ENCODE peak calls at places on chromosomes 1 and 21, in five cellular contexts. Q is GM12878, X is NT2/D1, R is H1, O is HepG2. M is an unnamed sample.

GRCh38 chr1:84353665-84354064 is 44.6 kb upstream of the DNASE2B start:
- DNase-seq in O (no peak), R (no peak), X (no peak), Q (no peak), M (no peak)

GRCh38 chr1:100714599-100714998 is 4.9 kb upstream of the VCAM1 start:
- DNase-seq in X (no peak), R (no peak), Q (no peak), O (no peak), M (no peak)

GRCh38 chr1:193537266-193538003 is 351.0 kb upstream of the B3GALT2 start:
- DNase-seq in X (no peak), R (no peak), O (no peak), Q (peak), M (no peak)

GRCh38 chr1:98143403-98143802 is 222.6 kb upstream of the DPYD start:
- DNase-seq in R (no peak), O (no peak), X (no peak), Q (no peak), M (no peak)

GRCh38 chr1:173682174-173682573 is 12.5 kb upstream of the ANKRD45 start:
- DNase-seq in X (no peak), Q (no peak), O (no peak), R (no peak), M (no peak)

GRCh38 chr1:232305020-232305419 is 324.9 kb downstream of the SIPA1L2 start:
- DNase-seq in X (no peak), Q (no peak), R (no peak), O (no peak), M (no peak)

GRCh38 chr1:181662606-181663005 is 179.3 kb downstream of the CACNA1E start:
- DNase-seq in Q (no peak), O (no peak), R (no peak), X (peak), M (no peak)

GRCh38 chr1:56345826-56346225 is 233.5 kb downstream of the PLPP3 start:
- DNase-seq in O (no peak), R (no peak), X (no peak), Q (no peak), M (no peak)

GRCh38 chr1:167533851-167534300 is 15.5 kb upstream of the CD247 start:
- DNase-seq in Q (no peak), R (peak), X (peak), O (peak), M (peak)

GRCh38 chr1:211541715-211542477 is 37.1 kb downstream of the SLC30A1 start:
- DNase-seq in Q (no peak), O (peak), R (no peak), X (no peak), M (no peak)

GRCh38 chr1:180951186-180951745 is 38.6 kb downstream of the KIAA1614 start:
- DNase-seq in R (no peak), Q (no peak), X (no peak), O (no peak), M (no peak)

GRCh38 chr1:177464682-177465081 is 293.9 kb downstream of the BRINP2 start:
- DNase-seq in O (no peak), R (no peak), Q (no peak), X (no peak), M (no peak)

GRCh38 chr1:117231748-117232373 is 21.1 kb upstream of the VTCN1 start:
- DNase-seq in X (no peak), O (no peak), Q (no peak), R (no peak), M (no peak)
- TF ChIP-seq SUZ12 in X (no peak), O (no peak), Q (no peak), R (no peak), M (no peak)

GRCh38 chr1:34108711-34109110 is 56.3 kb downstream of the CSMD2 start:
- DNase-seq in Q (no peak), X (no peak), O (no peak), R (no peak), M (no peak)
- TF ChIP-seq SUZ12 in Q (no peak), X (no peak), O (no peak), R (no peak), M (no peak)

GRCh38 chr1:171107257-171107940 is 16.7 kb downstream of the FMO3 start:
- DNase-seq in X (no peak), Q (no peak), R (no peak), O (no peak), M (no peak)
- TF ChIP-seq SUZ12 in X (no peak), Q (no peak), R (no peak), O (no peak), M (no peak)

DNA sequence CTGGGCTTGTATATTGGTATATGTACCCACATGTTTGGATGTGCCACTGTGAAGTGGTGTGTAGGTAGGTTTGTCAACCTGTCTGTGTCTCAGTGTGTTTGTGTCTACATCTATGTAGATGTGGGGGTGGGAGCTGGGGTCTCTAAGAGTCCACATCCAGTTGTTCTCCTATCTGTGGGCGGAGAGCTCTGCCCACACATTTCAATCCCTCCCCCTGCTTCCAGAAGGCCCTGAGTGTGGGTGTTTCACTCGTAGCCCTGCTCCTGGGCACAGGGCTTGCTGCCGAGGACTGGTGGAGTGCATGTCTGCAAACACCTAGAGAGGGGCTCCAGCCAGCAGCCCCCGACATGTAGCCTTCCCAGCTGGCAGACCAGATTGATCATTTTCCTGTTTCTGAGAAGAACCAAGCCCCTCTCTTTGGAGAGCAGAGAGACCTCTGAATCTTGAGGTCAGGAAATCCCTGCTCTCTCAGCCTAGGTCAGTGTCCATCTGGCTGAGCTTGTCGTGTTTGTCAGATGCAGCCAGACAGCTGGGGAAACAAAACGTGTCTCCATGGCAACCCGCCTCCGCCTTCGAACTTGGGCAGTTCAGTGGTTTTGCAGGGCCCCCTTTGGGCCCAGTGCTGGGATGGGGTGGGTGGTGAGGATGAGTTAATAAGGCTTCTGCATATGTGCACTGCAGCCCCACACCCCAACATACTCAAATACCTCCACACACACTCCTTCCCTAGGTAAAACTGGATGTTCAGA is 31.2 kb upstream of the SYNC start:
- DNase-seq in Q (no peak), O (peak), X (no peak), R (no peak), M (no peak)
- TF ChIP-seq SUZ12 in Q (no peak), O (no peak), X (no peak), R (no peak), M (no peak)

GRCh38 chr1:164701221-164701761 is 142.3 kb downstream of the PBX1 start:
- DNase-seq in X (no peak), O (no peak), Q (no peak), R (no peak), M (no peak)
- TF ChIP-seq SUZ12 in X (no peak), O (no peak), Q (no peak), R (no peak), M (no peak)

GRCh38 chr21:35344582-35344981 is 295.5 kb upstream of the RUNX1 start:
- DNase-seq in O (no peak), R (no peak), Q (no peak), X (no peak), M (no peak)

GRCh38 chr21:35338881-35339632 is 290.0 kb upstream of the RUNX1 start:
- DNase-seq in O (no peak), X (no peak), Q (no peak), R (no peak), M (no peak)

GRCh38 chr21:35340273-35340672 is 291.2 kb upstream of the RUNX1 start:
- DNase-seq in X (no peak), O (peak), R (no peak), Q (no peak), M (no peak)

GRCh38 chr21:35343046-35343816 is 294.1 kb upstream of the RUNX1 start:
- DNase-seq in R (no peak), Q (no peak), O (no peak), X (no peak), M (no peak)

GRCh38 chr21:35342440-35342839 is 293.3 kb upstream of the RUNX1 start:
- DNase-seq in X (no peak), R (no peak), O (no peak), Q (peak), M (no peak)
- TF ChIP-seq SUZ12 in X (no peak), R (no peak), O (no peak), Q (no peak), M (no peak)

DNA sequence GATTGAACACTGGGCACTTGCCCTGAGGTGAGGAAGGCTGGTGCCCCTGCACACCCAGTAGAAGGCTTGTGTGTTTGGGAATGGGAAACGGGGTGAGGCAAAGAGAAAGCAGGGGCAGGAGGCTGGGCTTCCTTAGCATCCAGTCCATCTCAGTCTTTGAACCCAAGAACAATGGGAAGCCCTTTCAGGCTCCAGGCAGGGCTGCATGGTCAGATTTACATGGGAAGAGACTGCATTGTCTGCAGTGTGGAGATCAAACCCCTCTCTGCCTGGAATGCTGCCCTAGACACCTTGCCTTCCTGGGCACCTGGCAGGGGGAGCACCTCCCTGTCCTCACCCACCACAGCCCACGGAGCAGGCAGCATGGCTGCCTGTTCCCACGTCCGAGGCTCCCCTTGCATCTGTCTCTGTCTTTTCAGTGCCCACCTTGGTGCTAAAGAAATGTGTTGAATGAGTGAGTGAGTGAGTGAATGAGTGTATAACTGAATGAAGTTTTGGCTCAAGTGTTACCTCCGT is 268.5 kb downstream of the GRIK3 start:
- DNase-seq in X (no peak), Q (no peak), O (no peak), R (no peak), M (no peak)
- TF ChIP-seq SUZ12 in X (no peak), Q (no peak), O (no peak), R (no peak), M (no peak)

GRCh38 chr1:43908858-43909257 is 24.7 kb upstream of the ARTN start:
- DNase-seq in O (no peak), R (no peak), Q (no peak), X (no peak), M (no peak)
- TF ChIP-seq SUZ12 in O (no peak), R (no peak), Q (no peak), X (no peak), M (no peak)

DNA sequence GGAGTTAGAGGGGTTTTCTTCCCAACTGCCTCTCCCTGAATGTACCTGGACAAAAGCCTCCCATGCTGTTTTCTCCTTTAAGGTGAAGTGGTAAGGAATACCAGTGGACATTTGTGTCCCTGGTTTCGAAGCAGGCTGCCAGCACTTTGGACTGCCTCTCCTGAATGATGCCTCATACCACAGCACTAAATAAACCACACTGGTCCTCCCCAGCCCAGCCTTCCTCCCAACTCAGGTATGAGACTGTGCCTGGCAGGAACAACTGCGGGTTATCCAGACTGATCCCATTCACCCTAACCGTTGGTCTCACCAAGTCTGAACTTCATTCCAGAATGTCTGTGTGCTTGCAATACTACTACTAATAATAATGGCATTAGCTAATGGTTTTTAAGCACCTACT is 9.3 kb downstream of the COQ8A start:
- DNase-seq in O (no peak), Q (no peak), R (no peak), X (no peak), M (no peak)
- TF ChIP-seq SUZ12 in O (no peak), Q (no peak), R (no peak), X (no peak), M (no peak)

DNA sequence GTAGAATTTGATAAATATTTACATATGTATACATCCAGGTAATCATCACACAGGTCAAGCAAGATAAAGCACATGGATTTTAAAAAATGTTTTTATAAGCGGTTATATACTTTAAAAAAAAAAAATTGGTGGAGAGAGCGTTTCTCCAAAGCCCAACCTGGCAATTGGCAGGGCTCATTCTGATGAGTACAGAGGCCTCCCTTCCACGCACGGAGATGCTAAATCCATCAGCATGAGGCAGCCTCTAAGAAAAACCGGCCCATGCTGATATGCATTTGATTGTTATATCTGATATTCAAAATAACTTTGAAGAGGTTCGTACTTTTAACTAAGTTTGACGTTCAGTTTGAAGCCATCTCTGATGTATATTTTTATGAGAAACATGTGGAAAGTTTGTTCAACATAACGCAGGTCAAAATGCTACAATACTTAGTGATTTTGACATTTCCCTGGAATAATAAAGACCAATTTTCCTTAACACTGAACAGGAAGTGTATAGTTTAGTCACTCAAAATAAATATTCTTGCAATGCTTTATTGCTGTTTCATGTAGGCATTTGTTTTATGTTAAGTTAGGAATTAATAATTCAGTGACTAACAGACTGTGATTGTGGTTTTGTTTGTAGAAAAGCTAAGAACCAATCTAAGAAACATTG is 151.7 kb downstream of the NR5A2 start:
- DNase-seq in Q (no peak), R (no peak), X (no peak), O (no peak), M (no peak)
- TF ChIP-seq SUZ12 in Q (no peak), R (no peak), X (no peak), O (no peak), M (no peak)